ENCODE peak calls at places on chromosomes 5 and 9, in four cellular contexts. D, C, N and R are unnamed samples.
A peak's percentile ranks its signal among the peaks of the same experiment; 100 is the strongest.

GRCh38 chr9:133977421-133978201 is 14.5 kb downstream of the VAV2 start:
- DNase-seq in D (no peak), C (no peak), N (no peak), R (no peak)

GRCh38 chr5:39176740-39177628 is 42.4 kb downstream of the FYB1 start:
- DNase-seq in D (no peak), C (no peak), N (no peak), R (no peak)

GRCh38 chr9:126721531-126722098 is 83.2 kb upstream of the ZBTB43 start:
- DNase-seq in D (no peak), C (no peak), N (no peak), R (no peak)

GRCh38 chr9:113361304-113362018 is 12.1 kb downstream of the BSPRY start:
- DNase-seq in D (no peak), C (no peak), N (no peak), R (no peak)

GRCh38 chr5:34656700-34657549 is 797 bp downstream of the RAI14 start:
- DNase-seq in D (no peak), C (peak; percentile 31), N (no peak), R (peak; percentile 24)

GRCh38 chr5:16819522-16820167 is 116.4 kb downstream of the MYO10 start:
- DNase-seq in D (no peak), C (no peak), N (no peak), R (no peak)

GRCh38 chr9:98374385-98375051 is 119.1 kb upstream of the TBC1D2 start:
- DNase-seq in D (no peak), C (no peak), N (no peak), R (no peak)

GRCh38 chr5:14812166-14812565 is 59.4 kb downstream of the ANKH start:
- DNase-seq in D (no peak), C (no peak), N (no peak), R (no peak)

GRCh38 chr5:132265336-132266030 is 8.0 kb downstream of the PDLIM4 start:
- DNase-seq in D (no peak), C (peak; percentile 58), N (no peak), R (peak; percentile 67)

GRCh38 chr5:133876266-133876665 is 92.2 kb downstream of the C5orf15 start:
- DNase-seq in D (no peak), C (no peak), N (no peak), R (no peak)

GRCh38 chr9:87158779-87159178 is 211.5 kb upstream of the GAS1 start:
- DNase-seq in D (no peak), C (no peak), N (no peak), R (no peak)

GRCh38 chr5:150272531-150272930 is 17.0 kb downstream of the CAMK2A start:
- DNase-seq in D (no peak), C (peak; percentile 41), N (no peak), R (peak; percentile 51)

GRCh38 chr5:57550132-57550531 is 67.5 kb upstream of the ACTBL2 start:
- DNase-seq in D (no peak), C (no peak), N (no peak), R (no peak)

GRCh38 chr5:158212915-158213314 is 354.0 kb upstream of the CLINT1 start:
- DNase-seq in D (no peak), C (no peak), N (no peak), R (no peak)